ENCODE peak calls at places on chromosomes 5 and 9, in nine cellular contexts. V, U, G, Z, W, S, O, C and M are unnamed samples.

GRCh38 chr9:97830884-97831829 is 21.9 kb upstream of the FOXE1 start:
- DNase-seq in V (peak), U (no peak), G (no peak), Z (no peak), W (no peak), S (no peak), O (no peak), C (no peak), M (no peak)

GRCh38 chr5:71782393-71782770 is 63.3 kb downstream of the CARTPT start:
- DNase-seq in V (no peak), U (no peak), G (no peak), Z (no peak), W (no peak), S (no peak), O (no peak), C (no peak), M (no peak)

GRCh38 chr9:131801811-131802210 is 61.9 kb upstream of the RAPGEF1 start:
- DNase-seq in V (no peak), U (no peak), G (no peak), Z (no peak), W (no peak), S (no peak), O (no peak), C (no peak), M (no peak)

GRCh38 chr5:54794437-54794970 is 190.9 kb downstream of the ESM1 start:
- DNase-seq in V (no peak), U (no peak), G (no peak), Z (no peak), W (no peak), S (no peak), O (no peak), C (no peak), M (no peak)

GRCh38 chr5:66410056-66410455 is 186.1 kb upstream of the MAST4 start:
- DNase-seq in V (no peak), U (no peak), G (no peak), Z (no peak), W (no peak), S (no peak), O (no peak), C (no peak), M (no peak)

GRCh38 chr9:29637448-29638196 is 2064.3 kb upstream of the C9orf72 start:
- DNase-seq in V (no peak), U (no peak), G (no peak), Z (no peak), W (no peak), S (no peak), O (no peak), C (no peak), M (no peak)

GRCh38 chr9:104992696-104993095 is 64.7 kb upstream of the ABCA1 start:
- DNase-seq in V (no peak), U (no peak), G (no peak), Z (peak), W (no peak), S (no peak), O (no peak), C (peak), M (no peak)

GRCh38 chr5:59222687-59223511 is 640.0 kb downstream of the RAB3C start:
- DNase-seq in V (no peak), U (no peak), G (no peak), Z (no peak), W (no peak), S (no peak), O (no peak), C (no peak), M (no peak)

GRCh38 chr5:38285226-38285625 is 26.9 kb downstream of the EGFLAM start:
- DNase-seq in V (no peak), U (no peak), G (no peak), Z (no peak), W (no peak), S (no peak), O (no peak), C (no peak), M (no peak)

GRCh38 chr5:143497749-143498148 is 94.3 kb upstream of the NR3C1 start:
- DNase-seq in V (no peak), U (no peak), G (no peak), Z (no peak), W (no peak), S (no peak), O (no peak), C (no peak), M (no peak)

GRCh38 chr9:114302727-114303126 is 20.2 kb upstream of the ORM1 start:
- DNase-seq in V (peak), U (no peak), G (no peak), Z (no peak), W (peak), S (no peak), O (no peak), C (no peak), M (no peak)

GRCh38 chr9:16727452-16728127 is 142.9 kb downstream of the BNC2 start:
- DNase-seq in V (no peak), U (no peak), G (no peak), Z (no peak), W (no peak), S (no peak), O (no peak), C (peak), M (no peak)

GRCh38 chr5:154097031-154097430 is 58.3 kb downstream of the MFAP3 start:
- DNase-seq in V (peak), U (no peak), G (peak), Z (no peak), W (no peak), S (no peak), O (no peak), C (no peak), M (no peak)

GRCh38 chr9:75962186-75963036 is 71.9 kb downstream of the PCSK5 start:
- DNase-seq in V (no peak), U (no peak), G (no peak), Z (peak), W (no peak), S (no peak), O (no peak), C (peak), M (no peak)

GRCh38 chr5:175617447-175617846 is 40.4 kb upstream of the HRH2 start:
- DNase-seq in V (no peak), U (no peak), G (peak), Z (no peak), W (no peak), S (no peak), O (no peak), C (no peak), M (no peak)

GRCh38 chr9:120742951-120743416 is 28.7 kb upstream of the MEGF9 start:
- DNase-seq in V (no peak), U (peak), G (no peak), Z (no peak), W (no peak), S (no peak), O (no peak), C (peak), M (no peak)

GRCh38 chr9:89185980-89186379 is 7.4 kb upstream of the SHC3 start:
- DNase-seq in V (peak), U (peak), G (no peak), Z (no peak), W (no peak), S (no peak), O (no peak), C (peak), M (no peak)

GRCh38 chr5:135821061-135821781 is 13.2 kb upstream of the SLC25A48 start:
- DNase-seq in V (peak), U (no peak), G (no peak), Z (no peak), W (no peak), S (no peak), O (no peak), C (no peak), M (no peak)

GRCh38 chr5:610744-611730 is 1.1 kb upstream of the CEP72 start:
- DNase-seq in V (no peak), U (no peak), G (no peak), Z (no peak), W (peak), S (no peak), O (no peak), C (no peak), M (no peak)